ENCODE peak calls at places on chromosomes 5 and 9, in four cellular contexts. I is pancreas, Z is heart right ventricle, P is tibial nerve. J is an unnamed sample.

GRCh38 chr9:15513335-15513734 is 2.6 kb upstream of the PSIP1 start:
- DNase-seq in I (no peak), Z (no peak), P (no peak), J (no peak)

GRCh38 chr5:132883261-132883834 is 9.9 kb downstream of the LEAP2 start:
- DNase-seq in I (no peak), Z (no peak), P (no peak), J (no peak)

GRCh38 chr9:23541976-23542375 is 284.1 kb downstream of the ELAVL2 start:
- DNase-seq in I (no peak), Z (no peak), P (no peak), J (no peak)

GRCh38 chr9:3880851-3881250 is 355.1 kb upstream of the RFX3 start:
- DNase-seq in I (no peak), Z (no peak), P (no peak), J (peak; percentile 67)

GRCh38 chr5:129905467-129906176 is 1.4 kb downstream of the CHSY3 start:
- DNase-seq in I (peak; percentile 19), Z (no peak), P (no peak), J (no peak)

GRCh38 chr5:151080620-151081425 is at the start of gene TNIP1:
- DNase-seq in I (peak; percentile 93), Z (peak; percentile 98), P (peak; percentile 84), J (no peak)

GRCh38 chr9:114366334-114367128 is 21.3 kb downstream of the AKNA start:
- DNase-seq in I (no peak), Z (no peak), P (no peak), J (peak; percentile 59)

GRCh38 chr5:112793201-112793600 is 55.5 kb downstream of the APC start:
- DNase-seq in I (no peak), Z (no peak), P (no peak), J (no peak)

GRCh38 chr9:120360046-120360445 is 219.9 kb downstream of the CDK5RAP2 start:
- DNase-seq in I (no peak), Z (no peak), P (no peak), J (no peak)

GRCh38 chr9:95433096-95433852 is 83.5 kb downstream of the PTCH1 start:
- DNase-seq in I (no peak), Z (no peak), P (no peak), J (no peak)

GRCh38 chr9:92658176-92658575 is 11.8 kb downstream of the IPPK start:
- DNase-seq in I (no peak), Z (no peak), P (no peak), J (no peak)
- H3K4me3 ChIP-seq in I (no peak overlapping the region), Z (no peak overlapping the region), P (no peak overlapping the region), J (no peak overlapping the region)

GRCh38 chr5:120613729-120614128 is 149.6 kb downstream of the PRR16 start:
- DNase-seq in I (no peak), Z (no peak), P (no peak), J (no peak)
- TF ChIP-seq CTCF in I (no peak), Z (no peak), P (no peak), J (no peak)

DNA sequence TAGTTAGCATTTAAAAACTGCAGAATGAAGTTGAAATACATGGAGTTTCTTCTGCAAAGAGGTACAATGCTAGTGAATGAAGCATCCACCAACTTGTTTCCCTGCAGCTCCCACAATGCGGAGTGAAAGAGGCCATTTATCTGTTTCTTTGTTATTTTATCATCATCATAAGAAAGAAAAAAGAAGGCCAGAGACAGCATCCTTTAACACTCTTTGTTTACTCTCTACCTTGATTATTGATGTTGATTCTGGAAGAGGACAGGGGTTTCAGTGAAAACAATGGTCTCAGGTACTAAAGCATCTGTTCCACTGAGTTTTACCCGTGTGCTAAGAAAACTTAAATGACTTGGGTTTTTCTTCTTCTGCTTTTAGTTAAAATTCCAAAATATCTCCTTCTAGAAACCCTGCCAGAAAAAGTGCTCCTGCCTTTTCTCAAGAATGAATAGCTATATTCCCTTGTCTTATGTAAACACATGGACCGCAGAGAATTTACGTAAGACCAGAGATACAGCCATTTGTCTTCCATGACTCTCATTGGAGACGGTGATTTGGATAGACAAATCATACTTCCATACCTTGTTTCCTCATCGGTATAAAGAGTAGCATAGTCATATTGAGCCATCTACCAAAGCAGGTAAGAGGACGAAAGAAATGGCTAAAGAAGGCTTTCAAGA is 81.1 kb downstream of the EFNA5 start:
- DNase-seq in I (no peak), Z (no peak), P (no peak), J (no peak)
- H3K4me3 ChIP-seq in I (no peak overlapping the region), Z (no peak overlapping the region), P (no peak overlapping the region), J (no peak overlapping the region)

DNA sequence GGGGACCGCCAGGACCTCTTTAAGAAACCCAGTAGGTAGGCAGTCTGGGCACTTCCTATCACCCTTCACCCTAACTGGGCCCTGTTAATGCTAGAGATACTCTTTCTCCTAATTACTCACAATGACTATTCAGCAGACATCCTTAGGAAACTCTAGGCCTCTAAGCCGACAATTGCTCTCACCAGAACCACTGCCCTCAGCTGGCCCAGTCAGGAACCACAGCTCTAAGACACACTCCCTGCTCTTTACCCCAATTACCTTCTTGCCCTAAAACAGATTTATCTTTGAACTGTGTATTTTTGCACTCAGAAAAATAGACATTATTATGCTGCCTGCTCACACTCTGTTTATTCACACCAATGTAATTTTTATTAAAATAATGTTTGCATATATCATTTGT is 432.6 kb upstream of the SLC30A5 start:
- DNase-seq in I (no peak), Z (no peak), P (no peak), J (no peak)
- TF ChIP-seq CTCF in I (no peak), Z (peak; percentile 31), P (no peak), J (peak; percentile 40)

DNA sequence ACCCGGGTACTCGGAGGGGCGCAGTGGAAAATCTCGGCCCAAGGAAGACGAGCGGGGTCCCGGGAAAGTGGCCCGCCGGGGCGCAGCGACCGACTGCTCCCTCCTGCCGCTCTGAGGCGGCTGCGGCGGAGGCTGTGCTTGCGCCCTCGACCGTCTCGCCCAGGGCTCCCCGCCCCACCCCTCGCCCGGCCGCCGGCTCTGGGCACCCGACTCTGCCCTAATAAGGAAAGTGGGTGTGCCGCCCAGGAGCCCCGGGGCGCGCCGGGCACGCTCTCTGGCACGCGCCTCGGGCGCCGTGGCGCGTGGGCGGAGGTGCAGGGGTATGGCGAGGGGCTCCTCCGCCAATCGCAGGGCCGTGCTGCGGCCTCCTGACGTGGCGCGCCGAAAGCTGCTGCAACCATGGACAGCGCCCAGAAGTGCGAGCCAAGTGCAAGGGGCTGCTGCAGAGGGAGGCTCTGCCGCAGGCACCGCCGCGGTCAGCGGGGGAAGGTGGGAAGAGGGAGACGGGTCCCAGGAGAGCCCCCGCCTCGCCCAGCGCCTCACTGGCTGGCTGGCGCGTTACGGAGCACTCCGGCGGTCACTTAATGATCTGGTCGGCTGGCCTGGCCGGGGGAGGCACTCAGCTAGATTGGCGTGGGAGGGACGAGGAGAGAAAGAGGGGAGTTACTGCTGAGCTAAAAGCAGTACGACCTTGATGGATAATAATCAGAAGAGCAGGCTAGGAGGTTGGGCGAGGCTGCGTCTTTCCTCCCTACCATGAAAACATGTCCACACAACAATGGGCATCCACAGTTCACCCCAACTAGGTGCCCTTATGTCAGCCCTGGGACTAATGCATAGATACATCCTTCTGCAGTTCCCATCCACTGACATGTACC is at the start of gene PRUNE2:
- DNase-seq in I (peak; percentile 57), Z (peak; percentile 46), P (no peak), J (peak; percentile 38)
- H3K4me3 ChIP-seq in I (peak within 1 kb of the TSS; percentile 5), Z (peak within 1 kb of the TSS; percentile 37), P (peak within 1 kb of the TSS; percentile 34), J (peak within 1 kb of the TSS; percentile 78)

GRCh38 chr5:136030956-136031611 is 2.3 kb downstream of the TGFBI start:
- DNase-seq in I (no peak), Z (no peak), P (no peak), J (no peak)

GRCh38 chr5:136028090-136028489 is 698 bp upstream of the TGFBI start:
- DNase-seq in I (no peak), Z (no peak), P (no peak), J (no peak)

GRCh38 chr5:136030252-136030651 is 1.5 kb downstream of the TGFBI start:
- DNase-seq in I (no peak), Z (no peak), P (no peak), J (no peak)

GRCh38 chr5:136027316-136027715 is 1.5 kb upstream of the TGFBI start:
- DNase-seq in I (no peak), Z (no peak), P (no peak), J (no peak)

DNA sequence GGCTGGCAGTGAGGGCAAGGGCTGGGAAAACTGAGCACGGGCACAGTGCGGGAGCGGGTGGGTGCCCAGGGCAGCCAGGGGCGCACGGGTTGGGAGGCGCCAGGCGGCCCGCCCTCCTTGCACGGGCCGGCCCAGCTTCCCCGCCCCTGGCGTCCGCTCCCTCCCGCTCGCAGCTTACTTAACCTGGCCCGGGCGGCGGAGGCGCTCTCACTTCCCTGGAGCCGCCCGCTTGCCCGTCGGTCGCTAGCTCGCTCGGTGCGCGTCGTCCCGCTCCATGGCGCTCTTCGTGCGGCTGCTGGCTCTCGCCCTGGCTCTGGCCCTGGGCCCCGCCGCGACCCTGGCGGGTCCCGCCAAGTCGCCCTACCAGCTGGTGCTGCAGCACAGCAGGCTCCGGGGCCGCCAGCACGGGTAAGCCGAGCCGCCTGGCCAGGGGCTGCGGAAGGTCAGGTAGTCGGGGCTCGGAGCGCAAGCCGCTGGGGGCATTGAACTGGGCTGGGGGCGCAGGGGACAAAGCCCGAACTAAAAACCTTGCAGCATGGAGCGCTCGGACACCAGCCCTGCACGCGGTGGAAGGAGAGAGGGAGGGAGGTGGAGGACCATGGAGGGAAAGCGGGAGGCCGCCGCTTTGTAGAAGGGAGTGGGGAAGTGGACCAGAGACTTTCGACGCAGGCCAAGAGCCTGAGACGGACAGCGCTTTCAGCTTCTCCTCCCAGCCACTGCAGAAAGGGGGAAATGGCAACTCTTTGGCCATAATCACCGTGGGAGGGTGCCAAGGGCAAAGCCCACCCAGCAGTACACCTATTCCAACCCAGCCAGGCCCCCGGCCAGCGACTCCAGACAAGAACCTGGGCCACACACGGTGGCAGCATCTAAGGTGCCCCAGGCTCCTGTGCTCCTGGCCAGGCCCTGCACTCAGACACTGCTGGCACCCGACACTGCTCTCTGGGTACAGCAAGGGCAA is at the start of gene TGFBI:
- DNase-seq in I (peak; percentile 68), Z (peak; percentile 83), P (peak; percentile 57), J (no peak)
- TF ChIP-seq CTCF in I (no peak), Z (peak; percentile 14), P (no peak), J (peak; percentile 26)

J was measured in AG04449.